ENCODE peak calls at places on chromosome 3, in five cellular contexts. One of them, this sample, is unnamed.

GRCh38 chr3:128280466-128281455 is 127.5 kb downstream of the EEFSEC start:
- DNase-seq in fibroblast of the conjunctiva: no peak
- DNase-seq in NCI-H1417: peak
- DNase-seq in left cardiac atrium: no peak
- DNase-seq in activated CD4-positive, alpha-beta T cell treated with anti-CD3 and anti-CD28 coated beads, Interleukin-2, amount 50 U/mL, for 1 hour: no peak
- DNase-seq in this sample: no peak

GRCh38 chr3:171980578-171981270 is 58.7 kb upstream of the FNDC3B start:
- DNase-seq in fibroblast of the conjunctiva: no peak
- DNase-seq in NCI-H1417: peak
- DNase-seq in left cardiac atrium: no peak
- DNase-seq in activated CD4-positive, alpha-beta T cell treated with anti-CD3 and anti-CD28 coated beads, Interleukin-2, amount 50 U/mL, for 1 hour: no peak
- DNase-seq in this sample: no peak

GRCh38 chr3:138440596-138440995 is 6.2 kb downstream of the ESYT3 start:
- DNase-seq in fibroblast of the conjunctiva: no peak
- DNase-seq in NCI-H1417: no peak
- DNase-seq in left cardiac atrium: no peak
- DNase-seq in activated CD4-positive, alpha-beta T cell treated with anti-CD3 and anti-CD28 coated beads, Interleukin-2, amount 50 U/mL, for 1 hour: no peak
- DNase-seq in this sample: peak

GRCh38 chr3:17033516-17034168 is 148.9 kb downstream of the PLCL2 start:
- DNase-seq in fibroblast of the conjunctiva: no peak
- DNase-seq in NCI-H1417: no peak
- DNase-seq in left cardiac atrium: no peak
- DNase-seq in activated CD4-positive, alpha-beta T cell treated with anti-CD3 and anti-CD28 coated beads, Interleukin-2, amount 50 U/mL, for 1 hour: no peak
- DNase-seq in this sample: no peak

GRCh38 chr3:154486949-154487348 is 57.0 kb upstream of the GPR149 start:
- DNase-seq in fibroblast of the conjunctiva: no peak
- DNase-seq in NCI-H1417: no peak
- DNase-seq in left cardiac atrium: no peak
- DNase-seq in activated CD4-positive, alpha-beta T cell treated with anti-CD3 and anti-CD28 coated beads, Interleukin-2, amount 50 U/mL, for 1 hour: no peak
- DNase-seq in this sample: no peak

GRCh38 chr3:150447084-150447483 is 39.0 kb downstream of the TSC22D2 start:
- DNase-seq in fibroblast of the conjunctiva: no peak
- DNase-seq in NCI-H1417: no peak
- DNase-seq in left cardiac atrium: no peak
- DNase-seq in activated CD4-positive, alpha-beta T cell treated with anti-CD3 and anti-CD28 coated beads, Interleukin-2, amount 50 U/mL, for 1 hour: no peak
- DNase-seq in this sample: no peak

GRCh38 chr3:72068621-72069020 is 283.7 kb upstream of the PROK2 start:
- DNase-seq in fibroblast of the conjunctiva: no peak
- DNase-seq in NCI-H1417: no peak
- DNase-seq in left cardiac atrium: no peak
- DNase-seq in activated CD4-positive, alpha-beta T cell treated with anti-CD3 and anti-CD28 coated beads, Interleukin-2, amount 50 U/mL, for 1 hour: no peak
- DNase-seq in this sample: no peak

GRCh38 chr3:33848624-33849347 is 50.4 kb downstream of the PDCD6IP start:
- DNase-seq in fibroblast of the conjunctiva: no peak
- DNase-seq in NCI-H1417: no peak
- DNase-seq in left cardiac atrium: no peak
- DNase-seq in activated CD4-positive, alpha-beta T cell treated with anti-CD3 and anti-CD28 coated beads, Interleukin-2, amount 50 U/mL, for 1 hour: peak
- DNase-seq in this sample: no peak

GRCh38 chr3:65761431-65761830 is 277.3 kb downstream of the MAGI1 start:
- DNase-seq in fibroblast of the conjunctiva: no peak
- DNase-seq in NCI-H1417: peak
- DNase-seq in left cardiac atrium: no peak
- DNase-seq in activated CD4-positive, alpha-beta T cell treated with anti-CD3 and anti-CD28 coated beads, Interleukin-2, amount 50 U/mL, for 1 hour: no peak
- DNase-seq in this sample: no peak

GRCh38 chr3:32428092-32429068 is 36.7 kb downstream of the CMTM7 start:
- DNase-seq in fibroblast of the conjunctiva: no peak
- DNase-seq in NCI-H1417: peak
- DNase-seq in left cardiac atrium: no peak
- DNase-seq in activated CD4-positive, alpha-beta T cell treated with anti-CD3 and anti-CD28 coated beads, Interleukin-2, amount 50 U/mL, for 1 hour: peak
- DNase-seq in this sample: no peak

GRCh38 chr3:57127849-57128566 is 37.1 kb downstream of the IL17RD start:
- DNase-seq in fibroblast of the conjunctiva: peak
- DNase-seq in NCI-H1417: peak
- DNase-seq in left cardiac atrium: no peak
- DNase-seq in activated CD4-positive, alpha-beta T cell treated with anti-CD3 and anti-CD28 coated beads, Interleukin-2, amount 50 U/mL, for 1 hour: no peak
- DNase-seq in this sample: no peak

GRCh38 chr3:159726231-159726964 is 262.2 kb upstream of the IL12A start:
- DNase-seq in fibroblast of the conjunctiva: no peak
- DNase-seq in NCI-H1417: peak
- DNase-seq in left cardiac atrium: no peak
- DNase-seq in activated CD4-positive, alpha-beta T cell treated with anti-CD3 and anti-CD28 coated beads, Interleukin-2, amount 50 U/mL, for 1 hour: no peak
- DNase-seq in this sample: peak

GRCh38 chr3:46662771-46663551 is 30.5 kb downstream of the ALS2CL start:
- DNase-seq in fibroblast of the conjunctiva: no peak
- DNase-seq in NCI-H1417: peak
- DNase-seq in left cardiac atrium: peak
- DNase-seq in activated CD4-positive, alpha-beta T cell treated with anti-CD3 and anti-CD28 coated beads, Interleukin-2, amount 50 U/mL, for 1 hour: no peak
- DNase-seq in this sample: no peak

GRCh38 chr3:190217081-190217480 is 96.4 kb upstream of the P3H2 start:
- DNase-seq in fibroblast of the conjunctiva: no peak
- DNase-seq in NCI-H1417: no peak
- DNase-seq in left cardiac atrium: no peak
- DNase-seq in activated CD4-positive, alpha-beta T cell treated with anti-CD3 and anti-CD28 coated beads, Interleukin-2, amount 50 U/mL, for 1 hour: no peak
- DNase-seq in this sample: peak

GRCh38 chr3:174330303-174330702 is 528.8 kb upstream of the NAALADL2 start:
- DNase-seq in fibroblast of the conjunctiva: peak
- DNase-seq in NCI-H1417: no peak
- DNase-seq in left cardiac atrium: no peak
- DNase-seq in activated CD4-positive, alpha-beta T cell treated with anti-CD3 and anti-CD28 coated beads, Interleukin-2, amount 50 U/mL, for 1 hour: no peak
- DNase-seq in this sample: peak

GRCh38 chr3:171878441-171879225 is 35.5 kb downstream of the TMEM212 start:
- DNase-seq in fibroblast of the conjunctiva: no peak
- DNase-seq in NCI-H1417: no peak
- DNase-seq in left cardiac atrium: no peak
- DNase-seq in activated CD4-positive, alpha-beta T cell treated with anti-CD3 and anti-CD28 coated beads, Interleukin-2, amount 50 U/mL, for 1 hour: no peak
- DNase-seq in this sample: no peak